ENCODE peak calls at places on chromosomes 6 and 20, in six cellular contexts. B is brain microvascular endothelial cell, I is dorsolateral prefrontal cortex, K is HCT116, W is A549, Z is endodermal cell. D is an unnamed sample.

GRCh38 chr6:82691997-82692396 is 328.4 kb downstream of the TPBG start:
- DNase-seq in K (no peak), B (no peak), I (no peak), Z (no peak), W (no peak), D (no peak)

GRCh38 chr20:47122560-47122959 is 227.9 kb downstream of the EYA2 start:
- DNase-seq in W (no peak), I (no peak), K (no peak), Z (no peak), B (no peak), D (no peak)

GRCh38 chr6:14072084-14072483 is 45.5 kb upstream of the CD83 start:
- DNase-seq in Z (no peak), K (no peak), I (no peak), B (peak), W (no peak), D (no peak)

GRCh38 chr6:137044366-137045220 is at the start of gene IL20RA:
- DNase-seq in K (no peak), W (peak), Z (peak), B (no peak), I (no peak), D (no peak)

GRCh38 chr20:62376112-62377063 is 9.3 kb upstream of the LAMA5 start:
- DNase-seq in W (no peak), B (no peak), Z (peak), I (no peak), K (no peak), D (no peak)

GRCh38 chr20:48668451-48668946 is 159.3 kb downstream of the PREX1 start:
- DNase-seq in K (no peak), Z (no peak), I (peak), W (no peak), B (no peak), D (no peak)

GRCh38 chr20:2022163-2022562 is 28.3 kb upstream of the PDYN start:
- DNase-seq in B (no peak), W (no peak), K (no peak), Z (no peak), I (no peak), D (no peak)

GRCh38 chr6:112606726-112607125 is 259.6 kb downstream of the RFPL4B start:
- DNase-seq in Z (no peak), B (no peak), W (no peak), K (no peak), I (no peak), D (no peak)

GRCh38 chr6:135850882-135851281 is 619 bp upstream of the PDE7B start:
- DNase-seq in I (no peak), W (peak), Z (no peak), K (no peak), B (no peak), D (no peak)

GRCh38 chr6:34151321-34152041 is 5.6 kb upstream of the GRM4 start:
- DNase-seq in B (no peak), Z (peak), I (no peak), W (no peak), K (no peak), D (no peak)

GRCh38 chr6:121608270-121608669 is 172.8 kb downstream of the GJA1 start:
- DNase-seq in W (no peak), B (no peak), K (no peak), Z (no peak), I (no peak), D (no peak)

GRCh38 chr20:62558779-62559178 is 83.0 kb upstream of the GATA5 start:
- DNase-seq in K (no peak), I (no peak), Z (no peak), W (no peak), B (no peak), D (no peak)

GRCh38 chr6:16522937-16523336 is 238.3 kb downstream of the ATXN1 start:
- DNase-seq in W (no peak), I (no peak), Z (no peak), K (no peak), B (no peak), D (no peak)

GRCh38 chr6:143271024-143271423 is 179.5 kb downstream of the ADAT2 start:
- DNase-seq in W (no peak), Z (no peak), K (no peak), I (no peak), B (peak), D (peak)

GRCh38 chr20:7712661-7713060 is 227.6 kb downstream of the HAO1 start:
- DNase-seq in K (no peak), Z (no peak), B (no peak), I (no peak), W (no peak), D (no peak)

GRCh38 chr6:151658091-151658490 is 149.4 kb upstream of the ESR1 start:
- DNase-seq in W (no peak), K (no peak), Z (no peak), B (no peak), I (no peak), D (no peak)

GRCh38 chr6:6085928-6086668 is 79.4 kb upstream of the NRN1 start:
- DNase-seq in W (no peak), B (no peak), K (no peak), Z (no peak), I (no peak), D (no peak)

GRCh38 chr6:87832025-87832825 is 130.2 kb upstream of the AKIRIN2 start:
- DNase-seq in I (no peak), W (no peak), K (no peak), Z (no peak), B (no peak), D (no peak)

GRCh38 chr20:9926476-9926875 is 87.6 kb upstream of the PAK5 start:
- DNase-seq in K (no peak), Z (no peak), I (no peak), W (no peak), B (no peak), D (no peak)

GRCh38 chr20:33370296-33370695 is 31.0 kb downstream of the CDK5RAP1 start:
- DNase-seq in I (no peak), B (no peak), K (no peak), Z (no peak), W (no peak), D (no peak)

GRCh38 chr6:111872521-111873177 is 603 bp downstream of the FYN start:
- DNase-seq in Z (peak), K (no peak), I (no peak), W (no peak), B (peak), D (no peak)

GRCh38 chr6:112286010-112286409 is 31.6 kb upstream of the LAMA4 start:
- DNase-seq in B (no peak), K (no peak), W (no peak), Z (no peak), I (no peak), D (no peak)

GRCh38 chr6:109762769-109763450 is 71.8 kb downstream of the FIG4 start:
- DNase-seq in Z (no peak), I (no peak), K (no peak), W (no peak), B (no peak), D (no peak)

GRCh38 chr20:49479785-49480184 is 2.7 kb downstream of the KCNB1 start:
- DNase-seq in Z (peak), I (no peak), W (no peak), K (no peak), B (no peak), D (no peak)

GRCh38 chr20:46681032-46681854 is 8.0 kb downstream of the TP53RK start:
- DNase-seq in K (no peak), Z (peak), B (peak), W (peak), I (peak), D (no peak)

GRCh38 chr20:38156888-38157634 is 8.0 kb downstream of the TGM2 start:
- DNase-seq in K (no peak), W (no peak), B (no peak), Z (no peak), I (no peak), D (no peak)

GRCh38 chr20:51480507-51481270 is 61.8 kb downstream of the NFATC2 start:
- DNase-seq in W (no peak), Z (no peak), I (no peak), K (no peak), B (no peak), D (no peak)

GRCh38 chr6:47090881-47091280 is 48.7 kb upstream of the ADGRF1 start:
- DNase-seq in K (no peak), Z (no peak), W (no peak), I (no peak), B (no peak), D (no peak)

GRCh38 chr6:109082178-109082577 is 12.5 kb downstream of the SESN1 start:
- DNase-seq in I (no peak), W (no peak), Z (no peak), K (no peak), B (no peak), D (no peak)

GRCh38 chr6:100229512-100229911 is 235.2 kb downstream of the SIM1 start:
- DNase-seq in B (no peak), I (no peak), Z (no peak), W (no peak), K (no peak), D (no peak)
- H3K4me3 ChIP-seq in B (no peak), I (peak), Z (peak), W (peak), K (no peak), D (no peak)

GRCh38 chr6:138421089-138421488 is 17.1 kb downstream of the HEBP2 start:
- DNase-seq in W (no peak), Z (no peak), B (no peak), K (no peak), I (no peak), D (no peak)
- H3K27ac ChIP-seq in W (no peak), Z (no peak), B (no peak), K (no peak), I (no peak), D (no peak)

DNA sequence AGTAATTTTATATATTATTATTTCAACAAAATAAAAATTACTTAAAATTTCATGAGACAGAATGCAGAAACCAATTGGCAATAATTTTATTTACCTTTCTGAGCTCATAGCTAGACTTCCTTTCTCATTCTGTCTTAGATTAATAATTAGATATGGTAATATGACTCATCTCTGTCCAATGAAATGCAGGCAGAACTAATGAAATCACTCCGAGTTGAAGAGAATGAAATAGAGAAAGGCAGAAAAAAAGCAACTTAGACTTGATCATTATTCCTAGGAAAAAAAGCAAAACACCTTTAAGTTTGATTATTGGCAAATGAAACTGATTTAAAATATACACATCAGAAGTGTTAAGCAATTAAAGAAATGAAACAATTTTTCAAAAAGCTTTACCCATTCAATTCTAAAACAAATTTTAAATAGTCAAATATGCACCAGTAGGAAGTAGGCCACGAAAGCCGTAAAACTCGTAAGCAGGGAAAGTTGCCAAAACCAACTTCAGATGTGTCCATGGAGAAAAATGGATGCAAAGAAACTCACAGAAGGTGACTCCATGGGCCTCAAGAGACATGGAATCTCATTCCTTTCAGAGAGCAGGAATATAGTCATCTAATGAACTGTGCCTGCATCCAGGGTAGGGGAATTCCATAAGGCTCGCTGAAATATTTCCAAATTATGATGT is 293.8 kb upstream of the RGS17 start:
- DNase-seq in B (no peak), I (no peak), Z (no peak), W (no peak), K (no peak), D (no peak)
- H3K4me3 ChIP-seq in B (no peak), I (no peak), Z (no peak), W (no peak), K (no peak), D (no peak)

GRCh38 chr6:113636357-113636824 is 220.8 kb upstream of the MARCKS start:
- DNase-seq in Z (no peak), W (no peak), B (peak), I (no peak), K (no peak), D (no peak)
- H3K27ac ChIP-seq in Z (no peak), W (peak), B (peak), I (no peak), K (no peak), D (no peak)

DNA sequence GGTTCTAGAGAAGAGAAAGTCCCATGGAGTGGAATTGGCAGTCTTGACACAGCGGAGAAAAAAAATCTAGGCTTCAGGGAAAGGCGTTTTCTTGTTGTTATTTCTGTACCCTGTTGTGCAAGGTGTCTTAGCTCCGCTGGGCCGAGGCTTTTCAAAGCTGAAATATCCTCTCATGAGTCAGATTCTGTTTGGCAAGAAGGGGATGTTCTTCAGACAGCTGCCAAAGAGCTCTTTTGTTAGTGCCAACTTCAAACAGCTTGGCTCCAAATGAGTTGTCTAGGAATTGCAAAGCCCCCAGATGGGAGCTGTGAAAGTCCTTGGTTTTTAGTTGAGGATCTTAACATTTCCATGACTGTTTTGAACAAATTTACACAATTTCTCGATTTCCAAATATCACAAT is 45.6 kb downstream of the LRRN4 start:
- DNase-seq in Z (no peak), W (peak), B (peak), K (no peak), I (no peak), D (peak)
- H3K4me3 ChIP-seq in Z (peak), W (peak), B (peak), K (no peak), I (peak), D (peak)

DNA sequence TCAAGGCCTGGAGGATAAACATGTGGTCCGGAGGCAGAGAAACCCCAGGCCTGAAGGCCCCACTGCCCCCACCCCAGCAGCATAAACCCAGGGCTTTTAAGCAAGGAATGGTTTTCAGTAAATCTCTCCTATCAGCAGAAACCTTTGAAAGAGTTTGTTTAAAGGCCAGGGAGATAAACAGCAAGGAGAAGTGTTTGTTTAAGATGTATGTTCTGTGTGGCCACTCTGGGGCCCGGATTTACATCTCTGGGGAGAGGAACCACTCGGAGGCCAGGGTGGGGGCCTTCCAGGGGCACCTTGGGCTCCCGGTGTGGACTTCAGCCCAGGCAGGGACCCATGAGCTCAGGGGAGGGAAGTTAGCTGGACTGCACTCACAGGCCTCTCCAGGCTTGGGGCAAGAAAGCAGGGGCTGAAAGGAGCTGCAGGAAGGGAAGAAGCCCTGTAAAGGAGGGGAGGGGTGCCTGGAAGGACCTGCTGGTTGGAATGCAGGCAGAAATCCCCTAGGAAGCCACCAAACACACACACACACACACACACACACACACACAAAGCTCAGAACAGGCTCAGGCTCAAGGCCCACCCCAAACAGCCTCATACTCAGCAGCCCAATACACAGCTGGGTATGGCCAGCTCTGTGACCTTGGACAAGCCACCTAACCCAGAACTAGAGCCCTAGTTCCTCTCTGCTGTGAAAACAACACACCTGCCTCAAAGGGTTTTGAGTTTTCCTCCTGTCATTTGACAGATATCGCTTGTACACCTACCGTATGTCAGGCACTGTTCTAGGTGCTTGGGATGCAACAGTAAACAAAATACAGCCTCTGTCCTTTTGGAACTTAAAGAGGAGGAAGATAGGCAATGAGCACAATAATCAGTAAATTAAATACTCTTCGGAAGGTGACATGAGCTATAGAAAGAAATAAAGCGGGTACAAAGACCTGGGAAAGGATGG is 26.2 kb upstream of the FOXP4 start:
- DNase-seq in I (no peak), Z (peak), K (no peak), W (no peak), B (no peak), D (no peak)
- H3K27ac ChIP-seq in I (no peak), Z (no peak), K (no peak), W (no peak), B (no peak), D (no peak)

D was measured in AG04450.